ENCODE peak calls at places on chromosomes 4 and X, in nine cellular contexts. M, R, Q, N, I, J, F, K and O are unnamed samples.

GRCh38 chr4:106291678-106292077 is 24.3 kb downstream of the TBCK start:
- DNase-seq in F (no peak), N (no peak), Q (no peak), I (no peak), K (no peak), R (no peak), J (no peak), M (no peak), O (no peak)

GRCh38 chr4:112125416-112125815 is 19.8 kb upstream of the FAM241A start:
- DNase-seq in R (no peak), F (no peak), I (no peak), J (no peak), K (no peak), M (no peak), N (no peak), Q (no peak), O (no peak)

GRCh38 chr4:72568959-72569718 is at the start of gene ADAMTS3:
- DNase-seq in R (no peak), M (peak), K (peak), J (peak), N (no peak), F (no peak), Q (peak), I (peak), O (peak)

GRCh38 chrX:108070891-108071290 is 20.5 kb downstream of the PSMD10 start:
- DNase-seq in M (no peak), K (no peak), J (peak), Q (no peak), I (no peak), F (no peak), R (no peak), N (no peak), O (no peak)

GRCh38 chr4:41746025-41746439 is 2.5 kb downstream of the PHOX2B start:
- DNase-seq in M (no peak), J (peak), N (no peak), K (no peak), R (no peak), F (no peak), I (no peak), Q (no peak), O (no peak)

GRCh38 chr4:138953962-138954371 is 61.6 kb upstream of the NOCT start:
- DNase-seq in N (peak), K (no peak), J (peak), R (no peak), M (no peak), I (no peak), Q (no peak), F (peak), O (no peak)

GRCh38 chrX:154317391-154318000 is 21.9 kb downstream of the TKTL1 start:
- DNase-seq in I (no peak), J (peak), F (no peak), K (no peak), M (no peak), R (no peak), N (no peak), Q (no peak), O (no peak)

GRCh38 chr4:105996845-105997244 is 101.6 kb downstream of the NPNT start:
- DNase-seq in N (no peak), M (no peak), Q (no peak), F (no peak), J (no peak), I (no peak), R (no peak), K (no peak), O (no peak)

GRCh38 chr4:80876810-80877209 is 153.7 kb upstream of the BMP3 start:
- DNase-seq in K (no peak), R (no peak), N (no peak), J (peak), I (no peak), F (peak), Q (no peak), M (no peak), O (no peak)

GRCh38 chr4:156615066-156615514 is 356.5 kb downstream of the PDGFC start:
- DNase-seq in Q (no peak), F (no peak), K (no peak), M (no peak), N (peak), I (no peak), R (no peak), J (peak), O (no peak)

GRCh38 chrX:70052895-70053615 is 3.3 kb upstream of the AWAT2 start:
- DNase-seq in N (no peak), F (no peak), R (no peak), Q (no peak), I (no peak), K (no peak), J (no peak), M (peak), O (no peak)

GRCh38 chr4:26787461-26788340 is 72.9 kb upstream of the STIM2 start:
- DNase-seq in I (peak), N (no peak), M (peak), J (peak), R (no peak), F (peak), K (peak), Q (no peak), O (peak)

GRCh38 chr4:82739292-82740190 is 59.1 kb downstream of the SCD5 start:
- DNase-seq in Q (peak), M (peak), F (peak), I (no peak), R (peak), N (no peak), J (peak), K (peak), O (peak)

GRCh38 chr4:25068386-25068785 is 37.6 kb upstream of the LGI2 start:
- DNase-seq in R (no peak), F (no peak), I (no peak), N (no peak), M (no peak), K (no peak), J (no peak), Q (no peak), O (no peak)

GRCh38 chr4:142077048-142077447 is 440.7 kb downstream of the IL15 start:
- DNase-seq in K (no peak), R (no peak), I (no peak), F (no peak), N (no peak), J (no peak), M (no peak), Q (no peak), O (no peak)

GRCh38 chr4:37839426-37839825 is 12.9 kb downstream of the PGM2 start:
- DNase-seq in I (no peak), R (no peak), Q (no peak), N (no peak), M (no peak), K (no peak), F (no peak), J (no peak), O (no peak)

GRCh38 chrX:135625995-135626394 is 87.4 kb upstream of the CT45A1 start:
- DNase-seq in R (no peak), K (no peak), N (no peak), M (no peak), I (no peak), F (no peak), J (peak), Q (no peak), O (no peak)

GRCh38 chr4:81493895-81494490 is 22.3 kb upstream of the RASGEF1B start:
- DNase-seq in F (no peak), M (no peak), N (no peak), R (no peak), J (no peak), K (no peak), Q (no peak), I (no peak), O (no peak)